ENCODE peak calls at places on chromosome 16, in six cellular contexts. Q, V, I, S, R and P are unnamed samples.

GRCh38 chr16:8859913-8860881 is 8.6 kb downstream of the CARHSP1 start:
- DNase-seq in Q (no peak), I (peak), S (peak), V (no peak), R (no peak), P (peak)

GRCh38 chr16:2486645-2487516 is 12.0 kb downstream of the TBC1D24 start:
- DNase-seq in R (no peak), S (peak), I (peak), Q (no peak), V (peak), P (peak)

GRCh38 chr16:8663192-8664089 is 11.0 kb upstream of the ABAT start:
- DNase-seq in Q (no peak), S (no peak), R (no peak), I (no peak), V (no peak), P (no peak)

GRCh38 chr16:55552621-55553020 is 13.9 kb upstream of the CAPNS2 start:
- DNase-seq in Q (no peak), I (no peak), V (no peak), R (no peak), S (no peak), P (no peak)

GRCh38 chr16:9119795-9120194 is 28.4 kb downstream of the HAPSTR1 start:
- DNase-seq in R (no peak), Q (peak), V (no peak), I (no peak), S (no peak), P (no peak)

GRCh38 chr16:55480228-55480655 is 1.2 kb downstream of the MMP2 start:
- DNase-seq in S (peak), R (no peak), Q (peak), V (no peak), I (peak), P (no peak)

GRCh38 chr16:71645450-71645849 is 19.5 kb downstream of the MARVELD3 start:
- DNase-seq in Q (no peak), V (peak), R (no peak), I (no peak), S (no peak), P (no peak)

GRCh38 chr16:6144441-6144840 is 1046.8 kb upstream of the EEF2KMT start:
- DNase-seq in V (no peak), I (no peak), Q (no peak), R (no peak), S (no peak), P (no peak)

GRCh38 chr16:10938321-10938720 is 3.9 kb downstream of the DEXI start:
- DNase-seq in S (no peak), I (no peak), R (no peak), Q (no peak), V (no peak), P (no peak)

GRCh38 chr16:27363797-27364196 is 38.2 kb upstream of the IL21R start:
- DNase-seq in I (peak), R (no peak), Q (no peak), V (no peak), S (peak), P (no peak)

GRCh38 chr16:20291807-20292206 is 35.5 kb downstream of the GP2 start:
- DNase-seq in R (no peak), V (no peak), I (no peak), S (no peak), Q (no peak), P (no peak)

GRCh38 chr16:29767062-29767461 is 11.0 kb upstream of the ZG16 start:
- DNase-seq in R (no peak), S (no peak), I (no peak), Q (no peak), V (no peak), P (no peak)

GRCh38 chr16:46954562-46954961 is 18.9 kb downstream of the DNAJA2 start:
- DNase-seq in I (no peak), S (no peak), V (no peak), R (no peak), Q (no peak), P (no peak)

GRCh38 chr16:29815032-29815721 is 775 bp upstream of the PAGR1 start:
- DNase-seq in I (no peak), Q (peak), S (peak), V (no peak), R (no peak), P (no peak)

GRCh38 chr16:57592591-57593003 is 35.8 kb upstream of the ADGRG1 start:
- DNase-seq in V (no peak), Q (no peak), S (no peak), I (peak), R (no peak), P (peak)

GRCh38 chr16:2163211-2163881 is 7.8 kb downstream of the TRAF7 start:
- DNase-seq in R (no peak), I (peak), V (no peak), S (no peak), Q (no peak), P (no peak)

GRCh38 chr16:54447606-54448440 is 161.2 kb upstream of the IRX3 start:
- DNase-seq in I (no peak), Q (no peak), R (no peak), S (no peak), V (no peak), P (no peak)

GRCh38 chr16:11386791-11387546 is 41.7 kb downstream of the RMI2 start:
- DNase-seq in R (no peak), I (peak), V (peak), Q (no peak), S (no peak), P (no peak)

GRCh38 chr16:84430860-84431259 is 62.5 kb downstream of the ATP2C2 start:
- DNase-seq in S (no peak), R (no peak), Q (no peak), V (no peak), I (no peak), P (no peak)

GRCh38 chr16:86502856-86503748 is 7.2 kb upstream of the FOXF1 start:
- DNase-seq in R (no peak), S (no peak), Q (no peak), I (no peak), V (no peak), P (no peak)

GRCh38 chr16:60744198-60744597 is 1292.0 kb downstream of the CDH8 start:
- DNase-seq in S (no peak), Q (no peak), I (no peak), V (no peak), R (no peak), P (no peak)

GRCh38 chr16:88650749-88651275 is at the start of gene CYBA:
- DNase-seq in R (peak), V (peak), S (peak), I (peak), Q (peak), P (peak)

GRCh38 chr16:4852221-4852872 is 5.1 kb downstream of the UBN1 start:
- DNase-seq in I (no peak), V (no peak), S (no peak), R (no peak), Q (no peak), P (no peak)

GRCh38 chr16:55033225-55034156 is 102.8 kb downstream of the IRX5 start:
- DNase-seq in I (no peak), V (no peak), R (no peak), S (no peak), Q (no peak), P (peak)

GRCh38 chr16:28067604-28068382 is 4.3 kb upstream of the GSG1L start:
- DNase-seq in V (no peak), Q (no peak), R (no peak), S (peak), I (no peak), P (no peak)

GRCh38 chr16:30458561-30459394 is 13.1 kb upstream of the SEPHS2 start:
- DNase-seq in R (peak), S (peak), V (peak), I (peak), Q (no peak), P (no peak)

GRCh38 chr16:57629516-57630401 is 1.3 kb downstream of the ADGRG1 start:
- DNase-seq in R (no peak), Q (no peak), I (no peak), S (no peak), V (no peak), P (no peak)

GRCh38 chr16:49961087-49961486 is 63.9 kb upstream of the CNEP1R1 start:
- DNase-seq in V (no peak), R (no peak), S (no peak), I (no peak), Q (no peak), P (no peak)

DNA sequence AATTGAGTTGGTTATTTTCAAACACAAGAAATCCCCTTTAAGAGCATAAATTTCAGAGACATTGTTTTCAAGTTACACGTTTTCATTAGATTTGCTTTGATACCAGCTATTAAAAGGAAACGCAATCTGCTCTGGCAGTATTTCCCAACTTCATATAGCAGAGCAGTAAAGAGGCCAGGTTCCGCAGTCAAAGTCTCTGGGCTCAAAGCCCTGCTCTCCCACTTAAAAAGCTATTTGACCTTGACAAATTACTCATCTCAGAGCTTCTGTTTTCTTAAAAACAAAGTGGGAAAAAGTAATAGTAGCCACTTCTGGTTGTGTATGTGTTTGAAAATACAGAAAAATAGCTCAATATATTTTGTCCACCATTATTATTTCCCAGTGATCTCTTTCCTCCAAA is 89.7 kb upstream of the CDYL2 start:
- DNase-seq in V (no peak), Q (no peak), I (no peak), S (no peak), R (no peak), P (no peak)
- TF ChIP-seq CTCF in V (no peak), Q (no peak), I (no peak), S (no peak), R (no peak), P (no peak)

GRCh38 chr16:799111-799947 is 1.2 kb downstream of the GNG13 start:
- DNase-seq in V (no peak), R (no peak), S (no peak), Q (no peak), I (no peak), P (no peak)

GRCh38 chr16:798666-799065 is 1.9 kb downstream of the GNG13 start:
- DNase-seq in V (no peak), S (no peak), I (no peak), R (no peak), Q (no peak), P (no peak)

GRCh38 chr16:801584-802363 is 1.2 kb upstream of the GNG13 start:
- DNase-seq in Q (no peak), I (no peak), S (no peak), V (no peak), R (no peak), P (no peak)

GRCh38 chr16:800834-801488 is 427 bp upstream of the GNG13 start:
- DNase-seq in R (no peak), Q (no peak), S (no peak), I (no peak), V (no peak), P (no peak)

DNA sequence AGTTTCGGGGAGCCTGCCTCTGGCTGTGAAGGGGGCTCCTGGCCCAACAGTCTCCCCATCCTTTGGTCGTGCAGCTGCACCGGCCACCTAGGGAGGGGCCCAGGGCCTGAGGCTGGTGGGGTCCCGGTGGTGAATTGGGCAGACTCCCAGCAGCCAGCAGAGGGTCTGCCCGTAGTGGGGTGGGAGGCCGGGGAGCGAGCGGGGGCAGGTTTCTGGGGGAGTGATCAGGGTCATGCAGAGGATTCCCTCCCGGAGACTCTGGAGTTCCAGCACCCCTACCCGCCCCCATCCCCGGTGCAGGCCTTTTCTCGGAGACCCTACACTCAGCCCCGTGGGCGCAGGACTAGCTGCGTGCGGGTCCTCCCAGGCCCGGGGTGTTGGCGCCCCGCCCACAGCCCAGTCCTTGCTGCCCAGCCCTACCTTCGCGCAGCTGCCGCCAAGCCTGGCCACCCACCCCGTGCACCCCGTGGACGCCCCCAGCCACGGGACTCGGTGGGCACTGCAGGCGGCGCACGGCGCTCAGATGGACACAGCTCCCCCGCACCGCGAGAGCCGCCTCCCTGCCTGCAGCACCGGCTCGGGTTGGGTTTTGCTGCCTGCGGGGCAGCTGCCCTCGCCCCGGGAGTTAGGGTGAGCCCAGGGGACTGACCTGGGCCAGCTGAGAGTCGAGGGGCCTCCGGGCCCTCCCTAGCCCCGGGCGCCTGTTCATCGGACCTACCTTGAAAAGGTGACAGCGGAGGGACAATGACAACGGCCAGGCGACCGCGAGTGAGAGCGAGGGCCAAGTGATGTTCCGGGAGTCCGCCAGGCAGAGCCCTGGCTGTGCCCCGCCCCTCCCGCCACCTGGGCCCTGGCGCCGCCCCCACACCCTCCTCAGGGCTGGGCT is at the start of gene GNG13:
- DNase-seq in V (no peak), Q (no peak), S (no peak), I (no peak), R (no peak), P (no peak)
- TF ChIP-seq CTCF in V (no peak), Q (no peak), S (no peak), I (no peak), R (no peak), P (no peak)

GRCh38 chr16:1152651-1153259 is at the start of gene CACNA1H:
- DNase-seq in V (peak), Q (peak), R (no peak), S (no peak), I (no peak), P (no peak)
- TF ChIP-seq CTCF in V (no peak), Q (no peak), R (no peak), S (no peak), I (no peak), P (peak)

GRCh38 chr16:67180166-67180565 is 3.6 kb downstream of the MATCAP1 start:
- DNase-seq in V (no peak), R (no peak), Q (no peak), S (no peak), I (no peak), P (no peak)

GRCh38 chr16:67179421-67180080 is 4.2 kb downstream of the MATCAP1 start:
- DNase-seq in S (no peak), V (no peak), I (no peak), Q (no peak), R (no peak), P (no peak)

GRCh38 chr16:67174706-67175231 is 4.4 kb downstream of the NOL3 start:
- DNase-seq in S (no peak), V (no peak), I (no peak), Q (no peak), R (no peak), P (peak)

GRCh38 chr16:67176662-67177061 is 6.3 kb downstream of the NOL3 start:
- DNase-seq in Q (no peak), S (no peak), V (no peak), R (no peak), I (no peak), P (peak)

DNA sequence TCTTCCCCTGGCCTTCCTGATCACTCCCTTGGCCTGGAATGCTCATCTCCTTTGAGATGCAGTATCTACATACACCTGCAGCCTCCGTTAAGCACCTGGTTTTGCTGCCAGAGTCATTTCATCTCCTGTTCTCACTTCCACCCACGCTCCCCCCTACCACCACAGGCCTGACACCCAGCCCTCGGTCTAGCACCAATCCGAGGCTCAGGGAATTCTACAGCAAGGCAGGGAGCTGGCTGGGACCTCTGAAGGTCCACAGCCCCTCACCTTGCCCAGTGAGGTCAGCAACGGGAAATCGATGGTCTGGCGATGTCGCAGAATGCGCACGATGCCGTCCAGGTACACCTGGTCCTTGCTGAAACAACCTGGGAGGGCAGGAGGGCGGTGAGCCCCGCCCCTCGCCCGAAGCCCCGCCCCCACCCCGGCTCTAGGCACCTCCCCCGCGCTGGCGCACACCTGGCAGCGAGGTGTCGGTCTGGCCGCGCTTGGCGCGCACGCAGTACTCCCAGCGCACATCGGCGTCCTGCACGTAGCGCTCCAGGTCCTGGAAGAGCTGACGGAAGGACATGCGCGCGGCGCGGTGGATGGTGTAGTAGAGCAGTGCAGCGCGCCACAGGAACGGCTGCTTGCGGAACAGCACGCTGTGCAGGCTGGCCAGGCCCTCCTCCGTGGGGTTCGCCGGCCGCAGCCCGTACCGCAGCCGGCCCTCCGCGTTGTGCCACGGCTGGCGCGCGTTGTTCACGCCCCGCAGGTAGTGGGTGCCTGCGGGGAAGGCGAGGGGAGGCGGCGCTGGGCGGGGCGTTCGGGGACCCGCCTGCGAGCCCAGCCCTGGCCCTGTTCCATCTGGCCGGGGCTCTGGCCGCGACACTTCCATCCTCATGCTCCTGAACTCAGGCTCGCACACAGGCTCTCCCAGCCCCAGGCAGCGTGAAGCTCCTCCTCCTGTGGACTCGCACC is 5.7 kb downstream of the MATCAP1 start:
- DNase-seq in S (peak), V (no peak), I (peak), Q (no peak), R (no peak), P (no peak)
- TF ChIP-seq CTCF in S (no peak), V (no peak), I (no peak), Q (no peak), R (peak), P (peak)